ENCODE peak calls at places on chromosomes 5 and 9, in ten cellular contexts. R is OCI-LY7; B is Ammon's horn; L is mucosa of descending colon; O is CD8-positive, alpha-beta memory T cell; P is AG10803; T is LoVo; U is fibroblast of villous mesenchyme; H is T-helper 2 cell; E is thoracic aorta. A is an unnamed sample.

GRCh38 chr5:58699762-58700118 is 116.9 kb downstream of the RAB3C start:
- DNase-seq in B (no peak), H (no peak), T (no peak), E (no peak), P (no peak), O (no peak), R (no peak), U (no peak), L (no peak), A (no peak)

GRCh38 chr9:131420913-131421312 is 27.0 kb downstream of the PRRC2B start:
- DNase-seq in P (peak), E (no peak), H (no peak), B (no peak), O (no peak), U (peak), L (no peak), T (no peak), R (no peak), A (no peak)

GRCh38 chr5:150781706-150782614 is 3.4 kb downstream of the SMIM3 start:
- DNase-seq in H (no peak), O (no peak), R (no peak), L (peak), T (no peak), B (no peak), P (peak), U (peak), E (peak), A (no peak)

GRCh38 chr9:117734523-117735314 is 30.5 kb downstream of the TLR4 start:
- DNase-seq in O (no peak), R (no peak), U (peak), E (no peak), L (no peak), P (peak), B (no peak), H (no peak), T (no peak), A (no peak)

GRCh38 chr5:28249771-28250415 is 1211.5 kb upstream of the CDH9 start:
- DNase-seq in B (no peak), L (no peak), E (no peak), U (no peak), O (no peak), R (no peak), H (no peak), T (no peak), P (no peak), A (no peak)

GRCh38 chr9:82883436-82883835 is 179.5 kb downstream of the RASEF start:
- DNase-seq in H (no peak), L (no peak), R (no peak), E (no peak), B (no peak), P (no peak), U (no peak), O (no peak), T (no peak), A (no peak)

GRCh38 chr9:126550891-126551351 is 62.8 kb upstream of the LMX1B start:
- DNase-seq in P (no peak), U (no peak), R (no peak), T (no peak), E (no peak), B (no peak), O (no peak), L (no peak), H (no peak), A (no peak)

GRCh38 chr5:173618927-173619519 is 2.6 kb upstream of the BOD1 start:
- DNase-seq in L (no peak), R (peak), E (peak), B (peak), T (peak), P (peak), H (peak), O (no peak), U (peak), A (peak)

GRCh38 chr5:139746691-139747582 is 48.7 kb upstream of the PSD2 start:
- DNase-seq in E (no peak), U (no peak), T (no peak), R (peak), B (peak), P (no peak), L (peak), H (peak), O (peak), A (no peak)

GRCh38 chr5:68296895-68297294 is 81.3 kb downstream of the PIK3R1 start:
- DNase-seq in T (no peak), O (no peak), H (no peak), E (no peak), B (no peak), U (no peak), R (no peak), L (no peak), P (no peak), A (no peak)

GRCh38 chr5:1723957-1724821 is 75.4 kb downstream of the MRPL36 start:
- DNase-seq in B (no peak), O (no peak), U (no peak), E (no peak), P (no peak), T (no peak), R (no peak), H (no peak), L (no peak), A (no peak)

GRCh38 chr9:123419091-123419490 is 63.1 kb downstream of the CRB2 start:
- DNase-seq in B (no peak), U (no peak), O (no peak), H (no peak), T (no peak), L (no peak), R (no peak), E (no peak), P (no peak), A (no peak)

GRCh38 chr9:8863886-8864881 is 1064.6 kb upstream of the DMAC1 start:
- DNase-seq in P (no peak), B (no peak), R (no peak), T (no peak), L (no peak), E (no peak), O (no peak), H (no peak), U (peak), A (no peak)

GRCh38 chr5:140235776-140236558 is 61.0 kb downstream of the CYSTM1 start:
- DNase-seq in T (no peak), U (no peak), H (no peak), L (no peak), E (no peak), R (no peak), B (no peak), P (no peak), O (no peak), A (no peak)

GRCh38 chr9:110619831-110620230 is 40.3 kb upstream of the SVEP1 start:
- DNase-seq in T (no peak), B (no peak), E (no peak), P (peak), O (no peak), R (no peak), U (no peak), H (no peak), L (no peak), A (no peak)

GRCh38 chr5:54301215-54301614 is 9.2 kb downstream of the ARL15 start:
- DNase-seq in O (no peak), E (no peak), U (no peak), H (no peak), B (no peak), P (no peak), R (no peak), L (no peak), T (no peak), A (no peak)

GRCh38 chr9:22649384-22649783 is 202.8 kb downstream of the DMRTA1 start:
- DNase-seq in U (no peak), O (no peak), P (peak), T (no peak), H (no peak), R (no peak), B (no peak), L (no peak), E (no peak), A (no peak)

GRCh38 chr9:136944094-136944518 is 432 bp downstream of the FBXW5 start:
- DNase-seq in R (no peak), B (no peak), P (peak), L (no peak), E (no peak), O (peak), H (no peak), T (no peak), U (peak), A (peak)

GRCh38 chr9:515665-516064 is 301.0 kb downstream of the DOCK8 start:
- DNase-seq in L (no peak), B (no peak), U (no peak), O (no peak), T (no peak), P (no peak), E (no peak), H (no peak), R (no peak), A (no peak)

GRCh38 chr5:135534609-135535419 is 950 bp downstream of the NEUROG1 start:
- DNase-seq in E (no peak), B (no peak), L (no peak), O (no peak), H (no peak), U (no peak), P (no peak), T (no peak), R (no peak), A (no peak)

GRCh38 chr5:39001683-39002082 is 72.5 kb downstream of the RICTOR start:
- DNase-seq in T (no peak), B (no peak), U (no peak), H (no peak), R (no peak), L (no peak), P (no peak), E (no peak), O (no peak), A (no peak)

GRCh38 chr9:138118601-138119071 is 241.1 kb downstream of the CACNA1B start:
- DNase-seq in E (no peak), O (no peak), U (no peak), H (no peak), P (no peak), R (no peak), T (no peak), L (no peak), B (no peak), A (no peak)

GRCh38 chr5:177600458-177601018 is 606 bp downstream of the B4GALT7 start:
- DNase-seq in T (no peak), U (peak), B (peak), P (peak), O (no peak), H (no peak), E (no peak), R (peak), L (no peak), A (no peak)

GRCh38 chr5:56026863-56027300 is 32.1 kb upstream of the IL6ST start:
- DNase-seq in O (no peak), B (no peak), H (no peak), L (no peak), U (peak), R (no peak), T (peak), E (no peak), P (peak), A (peak)

GRCh38 chr9:10396641-10397040 is 216.2 kb downstream of the PTPRD start:
- DNase-seq in B (no peak), R (no peak), T (no peak), L (no peak), H (no peak), E (no peak), U (no peak), O (no peak), P (no peak), A (no peak)

GRCh38 chr5:53253421-53253871 is 143.9 kb upstream of the MOCS2 start:
- DNase-seq in B (no peak), L (no peak), O (no peak), T (no peak), U (peak), R (no peak), E (no peak), H (no peak), P (peak), A (no peak)

GRCh38 chr5:66415208-66415607 is 181.0 kb upstream of the MAST4 start:
- DNase-seq in R (no peak), O (no peak), U (no peak), H (no peak), B (no peak), P (no peak), L (no peak), T (no peak), E (no peak), A (no peak)

GRCh38 chr9:137352511-137353222 is 50.6 kb upstream of the NRARP start:
- DNase-seq in B (no peak), E (no peak), L (no peak), H (no peak), O (no peak), R (no peak), T (no peak), P (no peak), U (no peak), A (no peak)

GRCh38 chr9:111098093-111098492 is 59.8 kb upstream of the LPAR1 start:
- DNase-seq in B (no peak), L (no peak), H (no peak), R (no peak), E (no peak), O (no peak), T (no peak), P (no peak), U (no peak), A (no peak)

GRCh38 chr5:38847549-38848341 is 1.9 kb downstream of the OSMR start:
- DNase-seq in H (no peak), O (no peak), T (no peak), P (no peak), U (peak), R (no peak), B (no peak), L (no peak), E (no peak), A (no peak)